ENCODE peak calls at places on chromosomes 3 and 15, in six cellular contexts. F is ovary, N is GM12891, I is H54, L is heart left ventricle, E is HepG2. Z is an unnamed sample.
A peak's percentile ranks its signal among the peaks of the same experiment; 100 is the strongest.

GRCh38 chr3:85821130-85821756 is 862.5 kb downstream of the CADM2 start:
- DNase-seq in F (no peak), N (no peak), I (peak; percentile 1), L (no peak), E (peak; percentile 23), Z (peak; percentile 5)

GRCh38 chr15:89749951-89750559 is 994 bp downstream of the MESP1 start:
- DNase-seq in F (no peak), N (no peak), I (no peak), L (no peak), E (no peak), Z (peak; percentile 27)

GRCh38 chr15:89783111-89783860 is 7.2 kb downstream of the MESP2 start:
- DNase-seq in F (no peak), N (no peak), I (no peak), L (no peak), E (no peak), Z (peak; percentile 87)

GRCh38 chr3:112120485-112120836 is 12.6 kb downstream of the GCSAM start:
- DNase-seq in F (no peak), N (no peak), I (no peak), L (no peak), E (no peak), Z (no peak)

GRCh38 chr15:48265145-48265544 is 59.0 kb downstream of the SLC12A1 start:
- DNase-seq in F (no peak), N (no peak), I (no peak), L (no peak), E (no peak), Z (no peak)

GRCh38 chr3:8223766-8224165 is 277.9 kb upstream of the LMCD1 start:
- DNase-seq in F (peak; percentile 39), N (no peak), I (no peak), L (no peak), E (no peak), Z (no peak)

GRCh38 chr3:16723994-16724393 is 118.8 kb upstream of the DAZL start:
- DNase-seq in F (no peak), N (no peak), I (no peak), L (no peak), E (no peak), Z (no peak)

GRCh38 chr3:141764946-141765345 is 1.7 kb downstream of the GRK7 start:
- DNase-seq in F (no peak), N (no peak), I (no peak), L (no peak), E (no peak), Z (no peak)

GRCh38 chr3:172138792-172139507 is 99.6 kb downstream of the FNDC3B start:
- DNase-seq in F (no peak), N (no peak), I (no peak), L (peak; percentile 63), E (peak; percentile 70), Z (peak; percentile 61)

GRCh38 chr15:95799286-95800187 is 531.0 kb upstream of the NR2F2 start:
- DNase-seq in F (no peak), N (no peak), I (peak; percentile 2), L (no peak), E (peak; percentile 8), Z (no peak)

GRCh38 chr3:116443096-116443793 is 2.0 kb downstream of the LSAMP start:
- DNase-seq in F (no peak), N (no peak), I (no peak), L (no peak), E (no peak), Z (no peak)

GRCh38 chr3:174270841-174271240 is 588.3 kb upstream of the NAALADL2 start:
- DNase-seq in F (no peak), N (no peak), I (no peak), L (no peak), E (no peak), Z (no peak)

GRCh38 chr3:42023380-42023779 is 61.5 kb upstream of the ULK4 start:
- DNase-seq in F (no peak), N (no peak), I (no peak), L (no peak), E (no peak), Z (no peak)

GRCh38 chr3:15903776-15904720 is 106.3 kb upstream of the ANKRD28 start:
- DNase-seq in F (no peak), N (no peak), I (no peak), L (peak; percentile 92), E (no peak), Z (no peak)

GRCh38 chr3:52215351-52215750 is 10.1 kb downstream of the TLR9 start:
- DNase-seq in F (no peak), N (no peak), I (no peak), L (no peak), E (no peak), Z (no peak)
- TF ChIP-seq POLR2A in F (no peak), N (no peak), I (no peak), L (no peak), E (no peak), Z (no peak)

GRCh38 chr15:63044645-63045437 is 2.3 kb downstream of the TPM1 start:
- DNase-seq in F (no peak), N (no peak), I (no peak), L (peak; percentile 70), E (no peak), Z (no peak)
- TF ChIP-seq POLR2A in F (no peak), N (no peak), I (no peak), L (peak; percentile 72), E (no peak), Z (peak; percentile 1)

GRCh38 chr3:158642005-158642404 is 2.3 kb upstream of the GFM1 start:
- DNase-seq in F (no peak), N (no peak), I (no peak), L (no peak), E (no peak), Z (no peak)

GRCh38 chr3:158642474-158643210 is 1.7 kb upstream of the GFM1 start:
- DNase-seq in F (no peak), N (no peak), I (no peak), L (no peak), E (no peak), Z (no peak)

GRCh38 chr3:158640646-158641045 is 3.7 kb upstream of the GFM1 start:
- DNase-seq in F (no peak), N (no peak), I (no peak), L (no peak), E (no peak), Z (no peak)

GRCh38 chr3:158649791-158650190 is 5.5 kb downstream of the GFM1 start:
- DNase-seq in F (no peak), N (no peak), I (no peak), L (no peak), E (peak; percentile 46), Z (peak; percentile 45)

GRCh38 chr3:158644345-158644908 is at the start of gene GFM1:
- DNase-seq in F (peak; percentile 93), N (peak; percentile 71), I (peak; percentile 74), L (peak; percentile 95), E (peak; percentile 96), Z (peak; percentile 97)
- TF ChIP-seq POLR2A in F (peak; percentile 24), N (peak; percentile 75), I (peak; percentile 69), L (peak; percentile 45), E (peak; percentile 81), Z (peak; percentile 89)

GRCh38 chr3:124032351-124032880 is 40.5 kb upstream of the ROPN1 start:
- DNase-seq in F (peak; percentile 48), N (no peak), I (no peak), L (peak; percentile 78), E (no peak), Z (no peak)

GRCh38 chr3:124034016-124034808 is 42.3 kb upstream of the ROPN1 start:
- DNase-seq in F (peak; percentile 46), N (peak; percentile 16), I (no peak), L (peak; percentile 44), E (no peak), Z (no peak)

GRCh38 chr3:124032881-124033359 is 41.0 kb upstream of the ROPN1 start:
- DNase-seq in F (peak; percentile 90), N (peak; percentile 86), I (peak; percentile 88), L (peak; percentile 89), E (peak; percentile 51), Z (peak; percentile 54)

GRCh38 chr3:124034809-124035152 is 42.9 kb upstream of the ROPN1 start:
- DNase-seq in F (no peak), N (no peak), I (no peak), L (no peak), E (no peak), Z (no peak)

GRCh38 chr3:124033360-124034015 is 41.6 kb upstream of the ROPN1 start:
- DNase-seq in F (peak; percentile 47), N (no peak), I (peak; percentile 21), L (peak; percentile 32), E (no peak), Z (no peak)
- TF ChIP-seq POLR2A in F (no peak), N (no peak), I (peak; percentile 18), L (no peak), E (no peak), Z (no peak)

DNA sequence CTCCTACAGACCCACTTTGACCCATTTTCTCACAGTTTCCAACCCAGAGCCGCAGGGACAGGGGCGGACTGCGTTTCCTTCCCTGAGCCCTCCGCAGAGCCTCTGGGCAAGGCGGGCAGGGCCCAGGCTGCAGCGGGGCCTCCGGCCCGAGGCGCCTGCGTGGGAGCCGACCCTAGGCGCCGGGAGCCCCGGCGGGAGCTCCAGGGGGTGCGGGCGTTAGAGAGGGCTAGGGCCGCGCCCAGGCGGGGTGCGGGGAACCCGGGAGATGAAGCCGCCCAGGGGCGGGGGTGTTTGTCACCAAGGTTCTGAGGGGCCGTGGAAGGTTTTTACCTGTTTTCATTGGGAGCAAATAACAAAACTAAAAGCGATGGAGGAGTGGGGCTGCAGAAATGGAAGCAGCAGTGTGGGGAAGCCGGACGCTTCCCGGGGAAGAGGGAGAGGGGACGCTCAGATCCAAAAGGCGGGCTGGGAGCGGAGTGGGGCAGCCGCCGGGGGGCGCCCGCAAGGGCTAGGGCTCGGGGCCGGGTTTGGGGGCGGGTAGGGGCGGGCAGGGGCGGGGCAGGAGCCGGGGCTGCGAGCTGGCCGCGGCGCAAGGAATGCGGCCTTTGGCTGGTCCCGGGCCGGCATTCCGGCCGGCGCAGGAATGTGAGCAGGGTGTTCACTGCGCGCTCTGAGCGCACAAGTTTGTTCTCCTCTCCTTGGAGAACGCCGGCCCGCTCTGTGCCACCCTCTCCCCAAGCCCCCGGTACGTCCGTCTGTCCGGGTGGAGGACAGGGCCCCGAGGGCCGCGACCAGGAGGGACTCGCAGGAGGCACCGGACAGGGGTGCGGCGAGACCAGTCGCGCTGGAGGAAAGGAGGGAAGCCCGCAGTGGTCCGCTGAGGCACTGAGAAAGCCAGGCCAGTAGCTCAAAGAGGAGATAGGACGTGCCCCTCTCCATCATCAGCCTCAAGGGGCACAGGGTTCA is 61.1 kb downstream of the AMOTL2 start:
- DNase-seq in F (peak; percentile 90), N (no peak), I (peak; percentile 65), L (peak; percentile 84), E (peak; percentile 62), Z (peak; percentile 23)
- TF ChIP-seq POLR2A in F (no peak), N (no peak), I (peak; percentile 79), L (peak; percentile 69), E (peak; percentile 85), Z (no peak)

GRCh38 chr3:171092467-171092911 is 66.0 kb upstream of the SLC2A2 start:
- DNase-seq in F (no peak), N (no peak), I (no peak), L (no peak), E (peak; percentile 88), Z (no peak)
- TF ChIP-seq POLR2A in F (no peak), N (no peak), I (no peak), L (no peak), E (no peak), Z (no peak)